ENCODE peak calls at places on chromosomes 16 and 17, in eight cellular contexts. One of them, this sample, is unnamed.

GRCh38 chr16:1933097-1933661 is 9.8 kb downstream of the MSRB1 start:
- DNase-seq in myocyte: no peak
- DNase-seq in MCF 10A: no peak
- DNase-seq in transverse colon: no peak
- DNase-seq in ovary: no peak
- DNase-seq in anterior cingulate cortex: no peak
- DNase-seq in skeletal muscle cell: no peak
- DNase-seq in A549: no peak
- DNase-seq in this sample: no peak

GRCh38 chr16:78962457-78962929 is 638.0 kb downstream of the MAF start:
- DNase-seq in myocyte: no peak
- DNase-seq in MCF 10A: no peak
- DNase-seq in transverse colon: no peak
- DNase-seq in ovary: no peak
- DNase-seq in anterior cingulate cortex: no peak
- DNase-seq in skeletal muscle cell: no peak
- DNase-seq in A549: no peak
- DNase-seq in this sample: no peak

GRCh38 chr17:7021993-7022778 is 664 bp upstream of the BCL6B start:
- DNase-seq in myocyte: peak; percentile 72
- DNase-seq in MCF 10A: peak; percentile 75
- DNase-seq in transverse colon: peak; percentile 86
- DNase-seq in ovary: peak; percentile 80
- DNase-seq in anterior cingulate cortex: peak; percentile 50
- DNase-seq in skeletal muscle cell: no peak
- DNase-seq in A549: peak; percentile 95
- DNase-seq in this sample: no peak

GRCh38 chr16:19520861-19521331 is 1.0 kb downstream of the GDE1 start:
- DNase-seq in myocyte: no peak
- DNase-seq in MCF 10A: peak; percentile 28
- DNase-seq in transverse colon: peak; percentile 73
- DNase-seq in ovary: no peak
- DNase-seq in anterior cingulate cortex: no peak
- DNase-seq in skeletal muscle cell: no peak
- DNase-seq in A549: no peak
- DNase-seq in this sample: no peak

GRCh38 chr16:20331635-20332034 is 4.3 kb upstream of the GP2 start:
- DNase-seq in myocyte: no peak
- DNase-seq in MCF 10A: no peak
- DNase-seq in transverse colon: no peak
- DNase-seq in ovary: no peak
- DNase-seq in anterior cingulate cortex: no peak
- DNase-seq in skeletal muscle cell: no peak
- DNase-seq in A549: no peak
- DNase-seq in this sample: no peak

GRCh38 chr17:37131064-37131463 is 182.3 kb downstream of the AATF start:
- DNase-seq in myocyte: peak; percentile 25
- DNase-seq in MCF 10A: no peak
- DNase-seq in transverse colon: no peak
- DNase-seq in ovary: no peak
- DNase-seq in anterior cingulate cortex: no peak
- DNase-seq in skeletal muscle cell: no peak
- DNase-seq in A549: no peak
- DNase-seq in this sample: no peak

GRCh38 chr17:77324227-77324626 is 183.5 kb downstream of the SEC14L1 start:
- DNase-seq in myocyte: no peak
- DNase-seq in MCF 10A: no peak
- DNase-seq in transverse colon: no peak
- DNase-seq in ovary: peak; percentile 32
- DNase-seq in anterior cingulate cortex: no peak
- DNase-seq in skeletal muscle cell: no peak
- DNase-seq in A549: no peak
- DNase-seq in this sample: no peak

GRCh38 chr17:47949951-47950350 is 7.7 kb downstream of the PRR15L start:
- DNase-seq in myocyte: no peak
- DNase-seq in MCF 10A: no peak
- DNase-seq in transverse colon: no peak
- DNase-seq in ovary: no peak
- DNase-seq in anterior cingulate cortex: no peak
- DNase-seq in skeletal muscle cell: no peak
- DNase-seq in A549: no peak
- DNase-seq in this sample: no peak

GRCh38 chr17:2564876-2565275 is 28.6 kb upstream of the PAFAH1B1 start:
- DNase-seq in myocyte: no peak
- DNase-seq in MCF 10A: peak; percentile 68
- DNase-seq in transverse colon: peak; percentile 23
- DNase-seq in ovary: no peak
- DNase-seq in anterior cingulate cortex: no peak
- DNase-seq in skeletal muscle cell: no peak
- DNase-seq in A549: no peak
- DNase-seq in this sample: no peak

GRCh38 chr16:64290461-64290860 is 831.4 kb downstream of the CDH11 start:
- DNase-seq in myocyte: no peak
- DNase-seq in MCF 10A: no peak
- DNase-seq in transverse colon: no peak
- DNase-seq in ovary: no peak
- DNase-seq in anterior cingulate cortex: no peak
- DNase-seq in skeletal muscle cell: no peak
- DNase-seq in A549: no peak
- DNase-seq in this sample: no peak

GRCh38 chr17:80559688-80560290 is 15.2 kb downstream of the RPTOR start:
- DNase-seq in myocyte: peak; percentile 51
- DNase-seq in MCF 10A: no peak
- DNase-seq in transverse colon: no peak
- DNase-seq in ovary: no peak
- DNase-seq in anterior cingulate cortex: no peak
- DNase-seq in skeletal muscle cell: peak; percentile 93
- DNase-seq in A549: no peak
- DNase-seq in this sample: no peak

GRCh38 chr17:10792156-10792555 is 11.7 kb downstream of the TMEM238L start:
- DNase-seq in myocyte: no peak
- DNase-seq in MCF 10A: no peak
- DNase-seq in transverse colon: peak; percentile 58
- DNase-seq in ovary: no peak
- DNase-seq in anterior cingulate cortex: no peak
- DNase-seq in skeletal muscle cell: no peak
- DNase-seq in A549: no peak
- DNase-seq in this sample: no peak

GRCh38 chr17:80981929-80982425 is 9.7 kb upstream of the CHMP6 start:
- DNase-seq in myocyte: no peak
- DNase-seq in MCF 10A: no peak
- DNase-seq in transverse colon: no peak
- DNase-seq in ovary: no peak
- DNase-seq in anterior cingulate cortex: no peak
- DNase-seq in skeletal muscle cell: no peak
- DNase-seq in A549: no peak
- DNase-seq in this sample: no peak

GRCh38 chr16:88597856-88598491 is 27.8 kb downstream of the ZC3H18 start:
- DNase-seq in myocyte: peak; percentile 88
- DNase-seq in MCF 10A: no peak
- DNase-seq in transverse colon: no peak
- DNase-seq in ovary: no peak
- DNase-seq in anterior cingulate cortex: no peak
- DNase-seq in skeletal muscle cell: peak; percentile 17
- DNase-seq in A549: no peak
- DNase-seq in this sample: no peak

GRCh38 chr16:69112285-69113129 is 7.1 kb downstream of the HAS3 start:
- DNase-seq in myocyte: peak; percentile 58
- DNase-seq in MCF 10A: peak; percentile 55
- DNase-seq in transverse colon: peak; percentile 64
- DNase-seq in ovary: no peak
- DNase-seq in anterior cingulate cortex: no peak
- DNase-seq in skeletal muscle cell: no peak
- DNase-seq in A549: peak; percentile 85
- DNase-seq in this sample: no peak

GRCh38 chr17:34758747-34759146 is 179.4 kb downstream of the TMEM132E start:
- DNase-seq in myocyte: no peak
- DNase-seq in MCF 10A: no peak
- DNase-seq in transverse colon: no peak
- DNase-seq in ovary: no peak
- DNase-seq in anterior cingulate cortex: no peak
- DNase-seq in skeletal muscle cell: no peak
- DNase-seq in A549: no peak
- DNase-seq in this sample: no peak

GRCh38 chr17:44010966-44011647 is 3.7 kb downstream of the TMEM101 start:
- DNase-seq in myocyte: no peak
- DNase-seq in MCF 10A: no peak
- DNase-seq in transverse colon: no peak
- DNase-seq in ovary: no peak
- DNase-seq in anterior cingulate cortex: no peak
- DNase-seq in skeletal muscle cell: no peak
- DNase-seq in A549: no peak
- DNase-seq in this sample: no peak

GRCh38 chr17:17952691-17953090 is 19.5 kb downstream of the TOM1L2 start:
- DNase-seq in myocyte: no peak
- DNase-seq in MCF 10A: no peak
- DNase-seq in transverse colon: no peak
- DNase-seq in ovary: no peak
- DNase-seq in anterior cingulate cortex: no peak
- DNase-seq in skeletal muscle cell: no peak
- DNase-seq in A549: no peak
- DNase-seq in this sample: no peak

GRCh38 chr17:28384281-28385036 is 13.0 kb downstream of the SARM1 start:
- DNase-seq in myocyte: no peak
- DNase-seq in MCF 10A: no peak
- DNase-seq in transverse colon: peak; percentile 84
- DNase-seq in ovary: no peak
- DNase-seq in anterior cingulate cortex: no peak
- DNase-seq in skeletal muscle cell: no peak
- DNase-seq in A549: no peak
- DNase-seq in this sample: no peak

GRCh38 chr17:77778636-77779524 is 179.6 kb upstream of the TNRC6C start:
- DNase-seq in myocyte: peak; percentile 79
- DNase-seq in MCF 10A: peak; percentile 34
- DNase-seq in transverse colon: peak; percentile 44
- DNase-seq in ovary: peak; percentile 24
- DNase-seq in anterior cingulate cortex: peak; percentile 91
- DNase-seq in skeletal muscle cell: no peak
- DNase-seq in A549: no peak
- DNase-seq in this sample: peak; percentile 84

GRCh38 chr17:34126496-34126895 is 128.6 kb upstream of the CCL2 start:
- DNase-seq in myocyte: no peak
- DNase-seq in MCF 10A: no peak
- DNase-seq in transverse colon: no peak
- DNase-seq in ovary: no peak
- DNase-seq in anterior cingulate cortex: no peak
- DNase-seq in skeletal muscle cell: no peak
- DNase-seq in A549: no peak
- DNase-seq in this sample: no peak

GRCh38 chr16:57473906-57474305 is 11.4 kb downstream of the POLR2C start:
- DNase-seq in myocyte: no peak
- DNase-seq in MCF 10A: no peak
- DNase-seq in transverse colon: no peak
- DNase-seq in ovary: no peak
- DNase-seq in anterior cingulate cortex: no peak
- DNase-seq in skeletal muscle cell: no peak
- DNase-seq in A549: no peak
- DNase-seq in this sample: no peak

GRCh38 chr17:5513610-5514009 is 27.2 kb downstream of the MIS12 start:
- DNase-seq in myocyte: no peak
- DNase-seq in MCF 10A: no peak
- DNase-seq in transverse colon: no peak
- DNase-seq in ovary: no peak
- DNase-seq in anterior cingulate cortex: no peak
- DNase-seq in skeletal muscle cell: no peak
- DNase-seq in A549: no peak
- DNase-seq in this sample: no peak

GRCh38 chr16:11159189-11159588 is 96.8 kb downstream of the SOCS1 start:
- DNase-seq in myocyte: no peak
- DNase-seq in MCF 10A: no peak
- DNase-seq in transverse colon: no peak
- DNase-seq in ovary: no peak
- DNase-seq in anterior cingulate cortex: no peak
- DNase-seq in skeletal muscle cell: no peak
- DNase-seq in A549: no peak
- DNase-seq in this sample: no peak